ENCODE peak calls at places on chromosomes 6 and 20, in six cellular contexts. N, S, C, E, H and B are unnamed samples.

GRCh38 chr6:47967843-47968242 is 143.2 kb downstream of the PTCHD4 start:
- DNase-seq in E (no peak), C (no peak), N (no peak), H (no peak), S (no peak), B (no peak)

GRCh38 chr20:37354210-37355195 is 8.6 kb downstream of the SRC start:
- DNase-seq in E (no peak), S (no peak), C (no peak), H (no peak), N (peak), B (no peak)

GRCh38 chr20:18144541-18145099 is 7.0 kb downstream of the KAT14 start:
- DNase-seq in H (no peak), S (no peak), C (no peak), E (no peak), N (no peak), B (no peak)

GRCh38 chr6:167154895-167155294 is 2.9 kb downstream of the GPR31 start:
- DNase-seq in N (no peak), E (no peak), H (no peak), C (no peak), S (no peak), B (no peak)

GRCh38 chr6:151387581-151387980 is 3.8 kb downstream of the ZBTB2 start:
- DNase-seq in E (no peak), N (no peak), C (no peak), S (no peak), H (no peak), B (peak)

GRCh38 chr20:40991181-40991889 is 37.3 kb upstream of the TOP1 start:
- DNase-seq in E (no peak), S (peak), H (no peak), C (no peak), N (no peak), B (no peak)

GRCh38 chr20:25984933-25985332 is 288.3 kb upstream of the ZNF337 start:
- DNase-seq in S (no peak), C (peak), E (no peak), H (peak), N (peak), B (no peak)

GRCh38 chr20:46154796-46155195 is 36.7 kb downstream of the CD40 start:
- DNase-seq in H (no peak), C (no peak), E (no peak), S (no peak), N (no peak), B (no peak)

GRCh38 chr6:159919011-159919511 is 28.3 kb downstream of the MAS1 start:
- DNase-seq in S (no peak), E (no peak), C (no peak), N (no peak), H (no peak), B (peak)

GRCh38 chr6:85684809-85685171 is 42.1 kb upstream of the SYNCRIP start:
- DNase-seq in S (no peak), N (no peak), E (no peak), C (no peak), H (no peak), B (no peak)

GRCh38 chr6:14721103-14721758 is 524.6 kb upstream of the JARID2 start:
- DNase-seq in N (no peak), H (no peak), C (no peak), E (no peak), S (peak), B (no peak)

GRCh38 chr6:41712651-41713103 is 22.7 kb downstream of the TFEB start:
- DNase-seq in C (no peak), S (no peak), N (peak), E (peak), H (no peak), B (peak)

GRCh38 chr6:130138909-130139242 is 83.9 kb downstream of the SAMD3 start:
- DNase-seq in E (no peak), H (no peak), N (no peak), C (no peak), S (no peak), B (no peak)

GRCh38 chr20:23222531-23223200 is 127.9 kb upstream of the NXT1 start:
- DNase-seq in C (no peak), N (no peak), H (no peak), S (no peak), E (no peak), B (no peak)